ENCODE peak calls at places on chromosomes 12 and 14, in six cellular contexts. H is IMR-90, M is neuronal stem cell, W is mesenchymal stem cell, G is mesendoderm, F is trophoblast cell. C is an unnamed sample.

GRCh38 chr14:51933191-51933590 is 56.2 kb upstream of the RTRAF start:
- DNase-seq in H (no peak), M (no peak), W (no peak), G (no peak), F (no peak), C (no peak)

GRCh38 chr14:60649815-60650381 is 621 bp upstream of the SIX1 start:
- DNase-seq in H (peak), M (peak), W (no peak), G (peak), F (no peak), C (peak)

GRCh38 chr12:78793491-78793890 is 71.1 kb upstream of the SYT1 start:
- DNase-seq in H (peak), M (no peak), W (no peak), G (no peak), F (peak), C (no peak)

GRCh38 chr12:113019045-113019444 is 37.5 kb upstream of the DTX1 start:
- DNase-seq in H (no peak), M (no peak), W (no peak), G (peak), F (peak), C (no peak)

GRCh38 chr12:65620026-65620425 is 204.3 kb upstream of the HMGA2 start:
- DNase-seq in H (peak), M (no peak), W (peak), G (no peak), F (no peak), C (no peak)

GRCh38 chr14:103204852-103205540 is 81.7 kb downstream of the TNFAIP2 start:
- DNase-seq in H (peak), M (no peak), W (no peak), G (peak), F (peak), C (no peak)

GRCh38 chr14:59098377-59098776 is 90.1 kb upstream of the DAAM1 start:
- DNase-seq in H (peak), M (no peak), W (peak), G (no peak), F (peak), C (no peak)

GRCh38 chr12:50276912-50277671 is 6.2 kb downstream of the LIMA1 start:
- DNase-seq in H (peak), M (no peak), W (no peak), G (no peak), F (peak), C (no peak)

GRCh38 chr12:45469902-45470301 is 254.0 kb downstream of the ANO6 start:
- DNase-seq in H (no peak), M (no peak), W (no peak), G (no peak), F (no peak), C (no peak)

GRCh38 chr14:77618381-77618780 is 1.9 kb upstream of the SPTLC2 start:
- DNase-seq in H (no peak), M (no peak), W (no peak), G (no peak), F (no peak), C (no peak)

GRCh38 chr14:47425302-47425701 is 250.1 kb downstream of the MDGA2 start:
- DNase-seq in H (no peak), M (no peak), W (no peak), G (no peak), F (no peak), C (no peak)

GRCh38 chr14:55850803-55851202 is 267.4 kb upstream of the PELI2 start:
- DNase-seq in H (peak), M (no peak), W (peak), G (no peak), F (peak), C (no peak)

GRCh38 chr14:64688801-64689200 is 15.4 kb upstream of the PLEKHG3 start:
- DNase-seq in H (no peak), M (no peak), W (no peak), G (peak), F (no peak), C (no peak)

GRCh38 chr14:52553002-52553670 is 500 bp downstream of the GPR137C start:
- DNase-seq in H (no peak), M (no peak), W (peak), G (peak), F (peak), C (peak)

GRCh38 chr14:102863381-102863780 is 59.1 kb upstream of the AMN start:
- DNase-seq in H (no peak), M (no peak), W (no peak), G (no peak), F (peak), C (no peak)

GRCh38 chr12:76591461-76591860 is 31.9 kb upstream of the OSBPL8 start:
- DNase-seq in H (peak), M (no peak), W (no peak), G (no peak), F (no peak), C (no peak)

GRCh38 chr14:52852810-52853521 is 61.6 kb upstream of the GNPNAT1 start:
- DNase-seq in H (peak), M (no peak), W (peak), G (peak), F (peak), C (no peak)

GRCh38 chr12:53476769-53477209 is 22.5 kb downstream of the MAP3K12 start:
- DNase-seq in H (no peak), M (no peak), W (peak), G (peak), F (peak), C (no peak)

GRCh38 chr14:54211562-54212308 is 185.1 kb upstream of the CDKN3 start:
- DNase-seq in H (peak), M (no peak), W (peak), G (peak), F (peak), C (no peak)

GRCh38 chr14:65277027-65277426 is 135.5 kb upstream of the FUT8 start:
- DNase-seq in H (peak), M (no peak), W (peak), G (peak), F (peak), C (no peak)

GRCh38 chr12:50387487-50387886 is 8.9 kb downstream of the FAM186A start:
- DNase-seq in H (no peak), M (no peak), W (no peak), G (no peak), F (peak), C (peak)

GRCh38 chr14:42214981-42215491 is 608.4 kb downstream of the LRFN5 start:
- DNase-seq in H (peak), M (peak), W (peak), G (peak), F (peak), C (no peak)

GRCh38 chr12:91180577-91180976 is 2.0 kb downstream of the DCN start:
- DNase-seq in H (peak), M (no peak), W (no peak), G (no peak), F (no peak), C (no peak)

GRCh38 chr14:52954346-52955214 is 3.7 kb upstream of the FERMT2 start:
- DNase-seq in H (peak), M (no peak), W (peak), G (peak), F (no peak), C (no peak)

DNA sequence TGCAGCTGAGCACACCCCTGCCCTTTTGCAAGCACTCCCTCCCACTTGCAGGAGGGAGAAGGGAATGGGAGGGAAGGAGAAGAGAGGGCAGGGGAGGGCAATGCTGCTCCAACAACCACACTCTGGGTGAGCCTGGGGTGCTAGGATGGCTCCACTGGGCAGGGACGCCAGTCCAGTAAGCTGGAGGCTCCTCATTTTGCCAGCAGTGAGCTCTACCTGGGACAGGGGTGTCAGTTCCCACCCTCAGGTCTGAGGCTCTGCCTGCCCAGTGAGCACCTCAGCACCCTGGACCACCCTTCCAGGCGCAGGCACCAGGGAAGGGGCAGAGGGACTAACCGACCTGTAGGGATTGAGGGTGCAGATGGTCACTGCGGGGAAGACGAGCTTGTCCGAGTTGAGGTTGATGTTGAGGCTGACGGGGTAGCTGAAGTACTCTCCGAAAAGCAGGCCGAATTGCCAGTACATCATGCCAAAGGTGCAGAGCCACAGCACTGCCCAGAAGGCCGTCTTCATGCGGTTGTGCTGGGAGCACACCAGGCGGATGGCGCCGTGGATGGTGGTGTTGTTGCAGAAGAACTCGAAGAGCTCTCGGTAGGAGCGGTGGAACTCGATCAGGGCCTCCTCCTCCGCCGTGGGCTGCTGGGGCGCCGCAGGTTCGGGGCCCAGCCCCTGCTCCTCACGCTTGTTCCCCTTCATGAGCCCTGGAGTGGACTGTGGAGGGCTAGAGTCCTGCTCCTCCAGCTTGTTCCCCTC is 1.2 kb downstream of the SCNN1A start:
- DNase-seq in H (no peak), M (no peak), W (no peak), G (peak), F (no peak), C (no peak)
- H2BK5ac ChIP-seq in H (no peak), M (peak), W (no peak), G (peak), F (no peak), C (no peak)

GRCh38 chr12:132178314-132178713 is 34.1 kb downstream of the NOC4L start:
- DNase-seq in H (no peak), M (no peak), W (no peak), G (no peak), F (no peak), C (no peak)

GRCh38 chr12:132180648-132181546 is 36.6 kb downstream of the NOC4L start:
- DNase-seq in H (no peak), M (no peak), W (no peak), G (no peak), F (no peak), C (no peak)

GRCh38 chr12:132181570-132182200 is 37.4 kb downstream of the NOC4L start:
- DNase-seq in H (no peak), M (no peak), W (no peak), G (no peak), F (no peak), C (no peak)

GRCh38 chr12:132178801-132179401 is 34.6 kb downstream of the NOC4L start:
- DNase-seq in H (no peak), M (no peak), W (no peak), G (no peak), F (no peak), C (no peak)

GRCh38 chr12:132179431-132180362 is 35.4 kb downstream of the NOC4L start:
- DNase-seq in H (no peak), M (no peak), W (no peak), G (no peak), F (no peak), C (no peak)
- H2BK5ac ChIP-seq in H (no peak), M (peak), W (no peak), G (no peak), F (no peak), C (no peak)

GRCh38 chr12:32166510-32166909 is 59.9 kb downstream of the BICD1 start:
- DNase-seq in H (no peak), M (no peak), W (no peak), G (no peak), F (no peak), C (no peak)
- H2BK5ac ChIP-seq in H (no peak), M (no peak), W (no peak), G (no peak), F (no peak), C (no peak)

GRCh38 chr12:49057888-49058287 is 2.7 kb downstream of the KMT2D start:
- DNase-seq in H (no peak), M (no peak), W (peak), G (no peak), F (no peak), C (no peak)

GRCh38 chr12:49060237-49061156 is at the start of gene KMT2D:
- DNase-seq in H (peak), M (peak), W (peak), G (peak), F (peak), C (peak)

GRCh38 chr12:49059385-49060232 is 985 bp downstream of the KMT2D start:
- DNase-seq in H (no peak), M (no peak), W (peak), G (peak), F (peak), C (no peak)

GRCh38 chr12:49058366-49059062 is 2.1 kb downstream of the KMT2D start:
- DNase-seq in H (no peak), M (no peak), W (no peak), G (no peak), F (no peak), C (no peak)

DNA sequence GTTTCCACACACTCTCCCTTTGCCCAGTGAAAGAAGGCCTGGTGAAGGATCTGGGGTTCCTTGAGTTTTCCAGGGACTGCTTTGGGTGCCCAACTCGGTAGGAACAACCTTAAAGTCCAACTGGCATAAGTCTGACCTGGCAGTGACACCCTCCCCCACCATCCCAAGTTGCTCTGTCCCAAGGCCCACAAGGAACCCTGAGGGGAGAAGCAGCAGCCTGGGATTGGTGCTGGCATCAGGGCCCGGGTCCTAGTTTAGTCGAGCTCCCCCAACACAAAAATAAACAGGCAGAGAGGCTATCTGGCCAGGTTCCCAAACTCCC is 1.6 kb downstream of the KMT2D start:
- DNase-seq in H (no peak), M (no peak), W (no peak), G (no peak), F (no peak), C (no peak)
- H2BK5ac ChIP-seq in H (peak), M (peak), W (no peak), G (no peak), F (peak), C (no peak)

DNA sequence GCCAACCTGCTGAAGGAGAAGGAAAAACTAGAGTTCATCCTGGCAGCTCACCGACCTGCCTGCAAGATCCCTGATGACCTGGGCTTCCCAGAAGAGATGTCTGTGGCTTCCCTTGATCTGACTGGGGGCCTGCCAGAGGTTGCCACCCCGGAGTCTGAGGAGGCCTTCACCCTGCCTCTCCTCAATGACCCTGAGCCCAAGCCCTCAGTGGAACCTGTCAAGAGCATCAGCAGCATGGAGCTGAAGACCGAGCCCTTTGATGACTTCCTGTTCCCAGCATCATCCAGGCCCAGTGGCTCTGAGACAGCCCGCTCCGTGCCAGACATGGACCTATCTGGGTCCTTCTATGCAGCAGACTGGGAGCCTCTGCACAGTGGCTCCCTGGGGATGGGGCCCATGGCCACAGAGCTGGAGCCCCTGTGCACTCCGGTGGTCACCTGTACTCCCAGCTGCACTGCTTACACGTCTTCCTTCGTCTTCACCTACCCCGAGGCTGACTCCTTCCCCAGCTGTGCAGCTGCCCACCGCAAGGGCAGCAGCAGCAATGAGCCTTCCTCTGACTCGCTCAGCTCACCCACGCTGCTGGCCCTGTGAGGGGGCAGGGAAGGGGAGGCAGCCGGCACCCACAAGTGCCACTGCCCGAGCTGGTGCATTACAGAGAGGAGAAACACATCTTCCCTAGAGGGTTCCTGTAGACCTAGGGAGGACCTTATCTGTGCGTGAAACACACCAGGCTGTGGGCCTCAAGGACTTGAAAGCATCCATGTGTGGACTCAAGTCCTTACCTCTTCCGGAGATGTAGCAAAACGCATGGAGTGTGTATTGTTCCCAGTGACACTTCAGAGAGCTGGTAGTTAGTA is 2.4 kb downstream of the FOS start:
- DNase-seq in H (peak), M (no peak), W (peak), G (peak), F (peak), C (no peak)
- H2BK5ac ChIP-seq in H (no peak), M (no peak), W (no peak), G (no peak), F (no peak), C (no peak)

GRCh38 chr14:90256354-90257131 is at the start of gene PSMC1:
- DNase-seq in H (peak), M (peak), W (peak), G (peak), F (peak), C (peak)
- H2BK5ac ChIP-seq in H (peak), M (no peak), W (no peak), G (no peak), F (peak), C (peak)

DNA sequence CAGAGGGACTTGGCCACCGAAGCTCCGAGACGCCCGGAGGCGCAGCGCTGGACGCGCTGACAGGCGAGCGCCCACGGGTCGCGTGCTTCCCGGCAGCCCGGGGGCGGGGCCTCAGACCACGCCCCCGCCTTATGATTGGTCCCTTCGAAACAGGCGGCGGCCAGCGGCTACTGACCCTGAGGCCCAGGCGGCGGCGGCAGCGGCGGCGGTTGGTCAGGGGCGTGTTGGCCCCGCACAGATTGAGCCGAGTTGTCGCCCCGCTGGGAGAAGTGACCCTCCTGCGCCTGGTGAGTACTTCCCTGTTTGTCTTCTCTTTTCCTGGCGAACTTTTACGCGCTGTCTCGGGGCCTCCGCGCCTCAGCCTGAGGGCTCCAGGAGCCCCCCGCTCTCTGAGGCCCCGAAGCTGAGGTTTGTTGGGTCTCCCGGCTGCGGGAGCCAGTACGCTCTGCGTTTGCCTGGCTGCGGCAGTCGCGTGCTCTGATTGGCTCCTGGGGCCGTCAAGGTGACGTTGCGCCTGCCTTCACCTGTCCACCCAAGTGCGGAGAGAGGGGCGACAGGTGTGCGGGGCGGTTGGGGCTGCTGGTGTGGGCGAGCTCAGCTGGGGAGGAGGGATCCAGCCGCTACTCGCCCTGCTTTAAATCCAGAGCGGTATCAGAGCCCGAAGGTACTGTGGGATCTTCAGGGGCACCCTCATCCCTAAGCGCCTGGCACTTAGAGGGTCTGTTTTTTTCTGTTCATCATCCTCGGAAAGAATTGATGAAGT is at the start of gene GAS2L3:
- DNase-seq in H (peak), M (peak), W (peak), G (peak), F (peak), C (peak)
- H2BK5ac ChIP-seq in H (peak), M (no peak), W (no peak), G (no peak), F (peak), C (no peak)

DNA sequence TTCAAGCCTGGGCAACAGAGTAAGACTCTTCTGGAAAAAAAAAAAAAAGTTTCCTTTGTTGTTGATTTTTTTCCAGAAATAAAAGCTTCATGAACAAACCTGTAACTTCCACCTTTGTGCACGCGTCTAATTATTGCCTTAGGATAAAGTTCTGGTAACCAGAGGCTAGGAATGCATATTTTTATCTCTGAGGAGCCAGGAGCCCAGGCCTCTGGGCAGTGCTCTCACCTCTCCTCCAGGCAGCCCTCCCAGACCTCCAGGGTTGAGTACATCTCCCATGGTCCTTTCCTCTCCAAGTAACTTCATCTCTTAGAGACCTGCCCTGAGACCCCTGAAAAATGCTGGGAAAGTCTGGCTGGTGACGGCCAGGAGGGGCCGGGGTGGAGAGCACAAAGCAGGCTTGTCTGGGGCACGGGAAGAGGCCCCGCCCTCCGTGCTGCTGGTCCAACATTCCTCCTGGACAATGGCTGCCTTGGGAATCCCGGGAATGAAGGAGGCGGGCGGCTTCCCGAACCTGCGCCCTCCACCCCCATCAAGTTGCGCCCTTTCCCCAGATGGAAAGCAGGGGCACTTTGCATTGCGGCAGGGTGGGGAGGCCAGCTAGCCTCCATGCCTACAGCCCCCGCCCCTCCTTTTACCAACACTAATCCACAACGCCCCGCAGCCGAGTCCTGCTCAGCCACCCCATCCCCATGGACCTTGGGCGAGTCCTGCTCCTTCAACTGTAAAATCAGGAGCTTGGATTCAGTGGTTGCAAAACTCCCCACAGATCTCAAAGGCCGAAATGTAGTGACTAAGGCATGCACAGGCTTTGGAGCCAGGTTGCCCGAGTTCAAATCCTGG is 7.3 kb upstream of the FIGNL2 start:
- DNase-seq in H (peak), M (peak), W (peak), G (peak), F (peak), C (peak)
- H2BK5ac ChIP-seq in H (no peak), M (no peak), W (no peak), G (no peak), F (peak), C (no peak)

GRCh38 chr12:509494-509893 is 49.8 kb downstream of the B4GALNT3 start:
- DNase-seq in H (peak), M (no peak), W (peak), G (peak), F (no peak), C (no peak)
- H2BK5ac ChIP-seq in H (no peak), M (no peak), W (no peak), G (peak), F (no peak), C (no peak)

GRCh38 chr12:60278209-60278608 is 682.4 kb downstream of the SLC16A7 start:
- DNase-seq in H (no peak), M (no peak), W (peak), G (peak), F (no peak), C (no peak)

GRCh38 chr12:60281522-60281921 is 685.7 kb downstream of the SLC16A7 start:
- DNase-seq in H (no peak), M (no peak), W (no peak), G (no peak), F (no peak), C (no peak)

GRCh38 chr12:60279224-60279623 is 683.4 kb downstream of the SLC16A7 start:
- DNase-seq in H (peak), M (no peak), W (peak), G (no peak), F (no peak), C (no peak)
- H2BK5ac ChIP-seq in H (peak), M (no peak), W (no peak), G (no peak), F (no peak), C (no peak)